ENCODE peak calls at places on chromosomes 2 and 18, in four cellular contexts. B, L, E and K are unnamed samples.
A peak's percentile ranks its signal among the peaks of the same experiment; 100 is the strongest.

GRCh38 chr18:13725566-13726227 is 661 bp downstream of the FAM210A start:
- DNase-seq in B (no peak), L (no peak), E (no peak), K (no peak)

GRCh38 chr2:65366595-65367125 is 65.7 kb downstream of the SPRED2 start:
- DNase-seq in B (no peak), E (no peak), L (peak; percentile 95), K (peak; percentile 71)

GRCh38 chr2:162477011-162477410 is 133.1 kb downstream of the GCA start:
- DNase-seq in E (no peak), B (no peak), L (peak; percentile 37), K (no peak)

GRCh38 chr18:76145968-76146367 is 349.1 kb downstream of the ZNF516 start:
- DNase-seq in L (no peak), E (no peak), B (no peak), K (no peak)

GRCh38 chr2:217903859-217904613 is 98.8 kb downstream of the TNS1 start:
- DNase-seq in B (peak; percentile 89), L (peak; percentile 64), E (peak; percentile 76), K (no peak)

GRCh38 chr18:28666216-28666615 is 489.3 kb upstream of the CDH2 start:
- DNase-seq in B (no peak), E (no peak), L (no peak), K (no peak)

GRCh38 chr18:49669403-49669802 is 107.5 kb downstream of the LIPG start:
- DNase-seq in L (no peak), E (no peak), B (no peak), K (no peak)

GRCh38 chr2:88874063-88874657 is 182.7 kb downstream of the RPIA start:
- DNase-seq in B (no peak), L (peak; percentile 65), E (peak; percentile 39), K (peak; percentile 28)

GRCh38 chr2:159109552-159109951 is 141.1 kb downstream of the TANC1 start:
- DNase-seq in B (no peak), L (no peak), E (no peak), K (no peak)

GRCh38 chr2:233336541-233336940 is 17.8 kb upstream of the DGKD start:
- DNase-seq in L (no peak), B (no peak), E (no peak), K (no peak)

GRCh38 chr2:26292646-26293045 is 47.9 kb downstream of the HADHB start:
- DNase-seq in L (peak; percentile 27), E (no peak), B (no peak), K (no peak)

GRCh38 chr2:99850076-99850710 is 292.2 kb downstream of the AFF3 start:
- DNase-seq in L (peak; percentile 62), E (no peak), B (no peak), K (no peak)

GRCh38 chr2:161237397-161238263 is 70.6 kb upstream of the PSMD14 start:
- DNase-seq in E (peak; percentile 78), B (peak; percentile 72), L (peak; percentile 55), K (no peak)

GRCh38 chr2:191328150-191328809 is 83.1 kb downstream of the MYO1B start:
- DNase-seq in E (peak; percentile 46), B (no peak), L (no peak), K (no peak)

GRCh38 chr2:142880275-142880674 is 2.8 kb downstream of the KYNU start:
- DNase-seq in E (no peak), L (peak; percentile 75), B (no peak), K (no peak)

GRCh38 chr18:76494541-76495403 is at the start of gene ZNF516:
- DNase-seq in B (peak; percentile 74), L (peak; percentile 47), E (peak; percentile 61), K (no peak)

GRCh38 chr2:43114210-43114609 is 112.2 kb downstream of the ZFP36L2 start:
- DNase-seq in B (no peak), E (no peak), L (peak; percentile 32), K (peak; percentile 33)

GRCh38 chr2:38444247-38444646 is 67.2 kb upstream of the ATL2 start:
- DNase-seq in B (no peak), L (peak; percentile 86), E (no peak), K (no peak)

GRCh38 chr2:19979932-19980331 is 10.0 kb downstream of the WDR35 start:
- DNase-seq in L (no peak), E (no peak), B (no peak), K (no peak)

GRCh38 chr2:172285010-172285621 is 142.3 kb upstream of the ITGA6 start:
- DNase-seq in L (peak; percentile 81), B (no peak), E (no peak), K (no peak)

GRCh38 chr2:128779301-128780095 is 460.8 kb upstream of the HS6ST1 start:
- DNase-seq in E (no peak), B (no peak), L (no peak), K (no peak)

GRCh38 chr18:48098538-48098937 is 168.1 kb upstream of the SMAD2 start:
- DNase-seq in B (no peak), L (no peak), E (no peak), K (no peak)

GRCh38 chr2:43221660-43222471 is 4.5 kb downstream of the ZFP36L2 start:
- DNase-seq in L (peak; percentile 98), B (peak; percentile 91), E (peak; percentile 87), K (no peak)

GRCh38 chr18:79975985-79976680 is 11.7 kb downstream of the HSBP1L1 start:
- DNase-seq in L (no peak), E (no peak), B (peak; percentile 68), K (no peak)

GRCh38 chr2:217729426-217730058 is 273.3 kb downstream of the TNS1 start:
- DNase-seq in E (peak; percentile 68), L (no peak), B (no peak), K (no peak)

GRCh38 chr2:133420748-133421147 is 147.5 kb downstream of the NCKAP5 start:
- DNase-seq in B (no peak), L (no peak), E (no peak), K (no peak)

GRCh38 chr2:231820786-231821303 is 34.6 kb downstream of the COPS7B start:
- DNase-seq in L (no peak), E (no peak), B (no peak), K (no peak)

GRCh38 chr18:48592540-48592939 is 53.7 kb downstream of the CTIF start:
- DNase-seq in E (no peak), L (no peak), B (no peak), K (no peak)

GRCh38 chr18:5073026-5073944 is 123.8 kb downstream of the AKAIN1 start:
- DNase-seq in B (no peak), E (peak; percentile 45), L (peak; percentile 2), K (peak; percentile 42)

GRCh38 chr2:202161106-202161836 is 77.1 kb downstream of the SUMO1 start:
- DNase-seq in E (no peak), L (no peak), B (no peak), K (no peak)
- TF ChIP-seq CTCF in E (no peak), L (no peak), B (no peak), K (no peak)

DNA sequence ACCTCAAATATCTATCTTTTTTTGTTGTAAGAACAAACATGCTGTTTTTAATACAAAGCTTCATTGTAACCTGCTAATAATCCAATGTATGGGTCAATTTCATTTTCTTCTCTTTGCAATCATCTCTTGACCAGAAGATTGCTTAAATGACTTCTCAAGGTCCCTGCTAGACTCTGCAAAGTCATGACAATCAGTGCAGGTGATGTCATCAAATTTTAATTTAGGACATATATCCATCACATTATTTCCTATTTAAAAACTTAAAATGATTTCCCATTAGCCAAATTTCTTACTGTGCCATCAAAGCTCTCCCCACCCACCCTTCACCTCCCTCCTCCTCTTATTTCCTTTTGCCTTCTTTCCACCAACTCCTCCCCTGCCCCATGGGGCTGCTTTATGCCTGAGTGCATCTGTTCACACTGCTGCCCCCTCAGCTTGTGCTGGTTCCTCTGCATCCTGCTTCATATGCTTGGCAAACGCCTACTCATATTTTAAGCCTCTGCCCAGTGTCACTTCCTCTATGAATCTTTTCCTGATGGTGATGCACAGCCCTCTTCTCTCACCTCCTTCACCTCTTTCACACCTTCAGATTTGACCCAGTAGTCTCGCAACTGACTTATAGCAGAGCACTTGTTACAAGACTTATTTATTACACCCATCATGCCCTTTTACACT is 20.3 kb downstream of the PLEK start:
- DNase-seq in B (no peak), L (no peak), E (no peak), K (no peak)
- H3K4me3 ChIP-seq in B (no peak overlapping the region), L (no peak overlapping the region), E (no peak overlapping the region), K (no peak overlapping the region)

DNA sequence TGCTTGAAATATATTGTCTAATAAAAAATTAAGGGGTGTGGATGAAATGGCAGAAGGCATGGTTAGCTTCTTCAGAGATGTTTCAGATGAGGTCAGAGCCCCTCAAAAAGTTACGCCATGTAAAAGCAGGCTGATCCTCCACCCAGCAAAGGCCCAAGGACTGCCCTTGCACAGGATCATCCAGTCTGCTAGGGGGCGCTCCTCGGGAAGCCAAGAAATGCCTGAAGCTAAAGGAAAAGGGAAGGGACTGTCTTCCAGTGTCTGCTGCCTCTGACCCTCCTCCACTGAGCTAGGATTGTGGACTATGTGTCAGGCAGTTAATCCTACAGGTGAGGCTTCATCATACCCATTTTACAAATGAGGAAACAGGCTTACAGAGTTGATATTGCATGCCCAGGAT is 33.8 kb upstream of the TEX51 start:
- DNase-seq in B (no peak), L (no peak), E (no peak), K (no peak)
- TF ChIP-seq CTCF in B (no peak), L (no peak), E (no peak), K (peak; percentile 39)

DNA sequence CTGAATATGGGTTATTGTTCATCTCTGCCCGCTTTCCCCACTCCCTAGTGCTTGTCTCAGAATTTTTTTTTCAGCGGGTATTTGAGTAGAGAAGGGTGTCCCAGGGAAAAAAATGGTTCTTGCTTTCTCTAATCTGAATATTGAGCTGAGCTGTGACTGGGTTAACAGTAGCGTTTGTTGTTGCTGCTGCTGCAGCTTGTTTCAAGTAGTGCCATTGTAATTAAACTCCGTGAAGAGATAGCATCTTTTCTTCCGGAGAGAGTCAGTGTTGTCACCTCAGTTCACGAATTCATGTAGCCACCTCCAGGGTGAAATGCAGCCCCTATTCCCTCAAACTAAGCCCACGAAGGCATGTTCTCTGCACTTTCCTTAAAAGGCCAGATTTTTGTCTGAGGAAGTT is 1.5 kb upstream of the AAK1 start:
- DNase-seq in L (no peak), B (no peak), E (no peak), K (no peak)
- H3K4me3 ChIP-seq in L (peak overlapping the region; percentile 92), B (peak overlapping the region; percentile 94), E (peak overlapping the region; percentile 84), K (peak overlapping the region; percentile 70)

GRCh38 chr18:53457068-53457467 is 767.4 kb downstream of the MBD2 start:
- DNase-seq in L (peak; percentile 84), B (no peak), E (no peak), K (no peak)
- TF ChIP-seq CTCF in L (no peak), B (no peak), E (no peak), K (no peak)

GRCh38 chr2:220458051-220458450 is 830.6 kb downstream of the SLC4A3 start:
- DNase-seq in B (no peak), E (no peak), L (no peak), K (no peak)
- H3K4me3 ChIP-seq in B (no peak overlapping the region), E (no peak overlapping the region), L (no peak overlapping the region), K (no peak overlapping the region)

GRCh38 chr2:121839584-121839983 is 84.1 kb downstream of the TSN start:
- DNase-seq in L (no peak), E (no peak), B (no peak), K (no peak)
- TF ChIP-seq CTCF in L (no peak), E (peak; percentile 7), B (no peak), K (no peak)

DNA sequence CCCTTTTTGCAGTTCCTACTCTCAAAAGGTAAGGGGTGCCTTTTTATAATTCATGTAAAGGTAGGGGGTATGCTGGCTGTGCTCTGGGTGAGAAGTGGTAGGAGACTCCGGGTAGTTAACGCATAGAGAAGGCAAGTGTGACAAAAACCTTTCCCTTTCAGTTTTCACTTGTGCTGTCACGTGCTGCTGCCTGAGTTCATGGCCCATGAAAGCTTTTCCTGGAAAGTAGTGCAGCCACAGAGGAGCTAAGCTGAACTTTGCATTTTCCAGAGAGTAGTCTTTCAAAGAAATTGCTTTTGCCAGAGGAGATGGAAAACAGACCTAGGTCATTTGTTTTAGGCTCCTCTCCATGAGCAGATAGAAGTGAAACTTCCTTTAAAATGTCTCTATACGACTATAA is 44.6 kb downstream of the THSD7B start:
- DNase-seq in B (no peak), L (no peak), E (no peak), K (no peak)
- H3K4me3 ChIP-seq in B (no peak overlapping the region), L (no peak overlapping the region), E (no peak overlapping the region), K (no peak overlapping the region)